ENCODE peak calls at places on chromosome 6, in four cellular contexts. X, U, M and C are unnamed samples.

GRCh38 chr6:11815231-11815630 is 36.6 kb upstream of the ADTRP start:
- DNase-seq in U (no peak), X (no peak), M (no peak), C (no peak)

GRCh38 chr6:44061375-44062104 is 65.7 kb downstream of the MRPL14 start:
- DNase-seq in U (no peak), M (no peak), X (no peak), C (no peak)

GRCh38 chr6:14305131-14305530 is 187.6 kb downstream of the CD83 start:
- DNase-seq in M (no peak), U (no peak), X (no peak), C (no peak)

GRCh38 chr6:93550551-93551276 is 131.4 kb upstream of the EPHA7 start:
- DNase-seq in X (no peak), M (no peak), U (no peak), C (no peak)

GRCh38 chr6:41724638-41725501 is 10.5 kb downstream of the TFEB start:
- DNase-seq in X (no peak), M (no peak), U (no peak), C (no peak)

GRCh38 chr6:77447254-77447653 is 16.0 kb downstream of the HTR1B start:
- DNase-seq in M (no peak), X (no peak), U (no peak), C (no peak)

GRCh38 chr6:31578461-31579118 is 3.2 kb downstream of the TNF start:
- DNase-seq in X (no peak), M (no peak), U (no peak), C (no peak)

GRCh38 chr6:27139753-27140522 is 107.6 kb upstream of the PRSS16 start:
- DNase-seq in X (no peak), U (no peak), M (no peak), C (no peak)

GRCh38 chr6:112010328-112010727 is 43.6 kb upstream of the CCN6 start:
- DNase-seq in X (no peak), U (no peak), M (no peak), C (no peak)

GRCh38 chr6:125363360-125364121 is 61.8 kb upstream of the HDDC2 start:
- DNase-seq in M (no peak), X (no peak), U (peak; percentile 48), C (no peak)

GRCh38 chr6:124982669-124983068 is 20.4 kb downstream of the RNF217 start:
- DNase-seq in M (no peak), U (no peak), X (no peak), C (no peak)

GRCh38 chr6:2739335-2739734 is 11.4 kb downstream of the MYLK4 start:
- DNase-seq in U (no peak), M (no peak), X (no peak), C (no peak)

GRCh38 chr6:37615564-37616340 is 81.9 kb downstream of the MDGA1 start:
- DNase-seq in M (no peak), X (no peak), U (no peak), C (no peak)

GRCh38 chr6:163419413-163420314 is 5.1 kb downstream of the QKI start:
- DNase-seq in M (no peak), X (no peak), U (no peak), C (no peak)

GRCh38 chr6:36241728-36242127 is 28.1 kb upstream of the PNPLA1 start:
- DNase-seq in X (no peak), U (no peak), M (no peak), C (no peak)

GRCh38 chr6:10411131-10411914 is 3.6 kb downstream of the TFAP2A start:
- DNase-seq in X (no peak), U (no peak), M (no peak), C (no peak)

GRCh38 chr6:137749595-137750215 is 117.4 kb upstream of the TNFAIP3 start:
- DNase-seq in U (no peak), X (no peak), M (no peak), C (no peak)

GRCh38 chr6:47083586-47084047 is 41.5 kb upstream of the ADGRF1 start:
- DNase-seq in M (no peak), X (no peak), U (peak; percentile 38), C (no peak)

GRCh38 chr6:19024737-19025136 is 637.6 kb downstream of the RNF144B start:
- DNase-seq in X (no peak), U (peak; percentile 30), M (no peak), C (no peak)

GRCh38 chr6:12490904-12491571 is 200.9 kb downstream of the EDN1 start:
- DNase-seq in X (no peak), U (no peak), M (no peak), C (no peak)

GRCh38 chr6:63263456-63263855 is 52.2 kb downstream of the FKBP1C start:
- DNase-seq in X (no peak), U (peak; percentile 36), M (no peak), C (no peak)

GRCh38 chr6:19210849-19211590 is 626.1 kb upstream of the ID4 start:
- DNase-seq in X (no peak), M (no peak), U (peak; percentile 71), C (no peak)

GRCh38 chr6:136751478-136751956 is 40.8 kb downstream of the MAP3K5 start:
- DNase-seq in U (no peak), M (no peak), X (no peak), C (no peak)

GRCh38 chr6:44664716-44665115 is 277.2 kb downstream of the CDC5L start:
- DNase-seq in U (no peak), M (no peak), X (no peak), C (no peak)

GRCh38 chr6:164166996-164167395 is 752.5 kb downstream of the QKI start:
- DNase-seq in U (no peak), X (no peak), M (no peak), C (no peak)

GRCh38 chr6:112833546-112834215 is 486.6 kb downstream of the RFPL4B start:
- DNase-seq in X (no peak), U (peak; percentile 5), M (no peak), C (no peak)

GRCh38 chr6:24205020-24205492 is 79.0 kb downstream of the NRSN1 start:
- DNase-seq in M (no peak), U (peak; percentile 31), X (no peak), C (no peak)

GRCh38 chr6:168037242-168037641 is 39.8 kb downstream of the KIF25 start:
- DNase-seq in U (no peak), X (no peak), M (no peak), C (no peak)